ENCODE peak calls at places on chromosomes 1 and 21, in nine cellular contexts. S is ELF-1, U is islet precursor cell, M is pancreas, N is lung microvascular endothelial cell, O is mesenchymal stem cell, D is naive B cell, K is EL, C is mammary epithelial cell. Q is an unnamed sample.

GRCh38 chr21:16773206-16773605 is 739.6 kb upstream of the CXADR start:
- DNase-seq in S (no peak), U (no peak), M (no peak), N (peak; percentile 63), O (peak; percentile 3), D (no peak), K (peak; percentile 69), C (no peak), Q (no peak)

GRCh38 chr1:109151146-109151545 is 37.2 kb downstream of the ELAPOR1 start:
- DNase-seq in S (peak; percentile 69), U (peak; percentile 81), M (peak; percentile 68), N (peak; percentile 49), O (peak; percentile 75), D (no peak), K (peak; percentile 69), C (peak; percentile 45), Q (peak; percentile 65)

GRCh38 chr1:61139324-61140055 is 57.1 kb downstream of the NFIA start:
- DNase-seq in S (no peak), U (no peak), M (no peak), N (peak; percentile 72), O (peak; percentile 61), D (no peak), K (peak; percentile 53), C (peak; percentile 90), Q (no peak)

GRCh38 chr1:212749924-212750535 is 41.5 kb downstream of the NSL1 start:
- DNase-seq in S (peak; percentile 43), U (no peak), M (no peak), N (peak; percentile 77), O (peak; percentile 82), D (peak; percentile 7), K (peak; percentile 84), C (peak; percentile 59), Q (peak; percentile 40)

GRCh38 chr1:230215049-230215448 is 148.0 kb downstream of the GALNT2 start:
- DNase-seq in S (peak; percentile 45), U (peak; percentile 67), M (no peak), N (peak; percentile 90), O (peak; percentile 56), D (peak; percentile 26), K (no peak), C (no peak), Q (peak; percentile 45)

GRCh38 chr1:236686815-236687160 is 489 bp downstream of the ACTN2 start:
- DNase-seq in S (no peak), U (no peak), M (no peak), N (no peak), O (no peak), D (no peak), K (no peak), C (no peak), Q (peak; percentile 33)

GRCh38 chr1:205842177-205842576 is 7.8 kb downstream of the PM20D1 start:
- DNase-seq in S (no peak), U (no peak), M (no peak), N (no peak), O (no peak), D (no peak), K (no peak), C (no peak), Q (no peak)

GRCh38 chr1:169094897-169095569 is 11.5 kb upstream of the ATP1B1 start:
- DNase-seq in S (no peak), U (no peak), M (no peak), N (no peak), O (no peak), D (no peak), K (no peak), C (no peak), Q (no peak)

GRCh38 chr1:183812686-183813569 is 8.0 kb downstream of the RGL1 start:
- DNase-seq in S (peak; percentile 86), U (peak; percentile 96), M (no peak), N (no peak), O (peak; percentile 83), D (no peak), K (peak; percentile 57), C (peak; percentile 35), Q (peak; percentile 61)

GRCh38 chr1:59020151-59020997 is 236.5 kb upstream of the JUN start:
- DNase-seq in S (no peak), U (peak; percentile 57), M (no peak), N (peak; percentile 85), O (peak; percentile 91), D (peak; percentile 68), K (peak; percentile 84), C (peak; percentile 72), Q (no peak)

GRCh38 chr1:52125727-52126359 is 16.0 kb upstream of the ZFYVE9 start:
- DNase-seq in S (no peak), U (no peak), M (no peak), N (no peak), O (no peak), D (no peak), K (no peak), C (no peak), Q (no peak)

GRCh38 chr1:89701746-89702241 is 68.9 kb downstream of the LRRC8C start:
- DNase-seq in S (peak; percentile 7), U (no peak), M (no peak), N (peak; percentile 32), O (no peak), D (no peak), K (no peak), C (no peak), Q (no peak)

GRCh38 chr1:97849350-97850339 is 71.2 kb downstream of the DPYD start:
- DNase-seq in S (no peak), U (no peak), M (no peak), N (no peak), O (peak; percentile 85), D (peak; percentile 3), K (peak; percentile 87), C (peak; percentile 75), Q (no peak)

GRCh38 chr1:174965006-174965971 is 34.5 kb upstream of the CACYBP start:
- DNase-seq in S (peak; percentile 40), U (peak; percentile 75), M (no peak), N (no peak), O (peak; percentile 66), D (no peak), K (no peak), C (no peak), Q (no peak)

GRCh38 chr1:53627031-53627430 is 111.9 kb downstream of the GLIS1 start:
- DNase-seq in S (no peak), U (no peak), M (no peak), N (no peak), O (no peak), D (no peak), K (no peak), C (no peak), Q (peak; percentile 20)

GRCh38 chr1:26094076-26094669 is 17.5 kb upstream of the PDIK1L start:
- DNase-seq in S (peak; percentile 93), U (peak; percentile 79), M (peak; percentile 82), N (no peak), O (no peak), D (no peak), K (no peak), C (no peak), Q (peak; percentile 67)

GRCh38 chr1:246043556-246043955 is 463.5 kb downstream of the SMYD3 start:
- DNase-seq in S (no peak), U (no peak), M (no peak), N (peak; percentile 54), O (no peak), D (no peak), K (no peak), C (peak; percentile 10), Q (no peak)

GRCh38 chr1:190619724-190620123 is 142.1 kb upstream of the BRINP3 start:
- DNase-seq in S (no peak), U (no peak), M (no peak), N (no peak), O (no peak), D (no peak), K (no peak), C (no peak), Q (no peak)

GRCh38 chr1:113057006-113057405 is 16.0 kb upstream of the LRIG2 start:
- DNase-seq in S (peak; percentile 50), U (peak; percentile 73), M (no peak), N (peak; percentile 51), O (peak; percentile 16), D (peak; percentile 5), K (no peak), C (no peak), Q (peak; percentile 51)

GRCh38 chr21:45030637-45031218 is 43.7 kb upstream of the ADARB1 start:
- DNase-seq in S (no peak), U (peak; percentile 59), M (no peak), N (no peak), O (peak; percentile 20), D (no peak), K (peak; percentile 30), C (no peak), Q (peak; percentile 26)

GRCh38 chr1:24893431-24893830 is 36.6 kb downstream of the RUNX3 start:
- DNase-seq in S (no peak), U (peak; percentile 17), M (no peak), N (no peak), O (no peak), D (no peak), K (no peak), C (no peak), Q (no peak)

GRCh38 chr21:33025471-33026298 is at the start of gene OLIG2:
- DNase-seq in S (peak; percentile 91), U (peak; percentile 95), M (no peak), N (no peak), O (peak; percentile 84), D (no peak), K (peak; percentile 36), C (no peak), Q (peak; percentile 96)

GRCh38 chr21:45302082-45303061 is 14.7 kb upstream of the POFUT2 start:
- DNase-seq in S (no peak), U (no peak), M (no peak), N (peak; percentile 69), O (no peak), D (no peak), K (no peak), C (no peak), Q (no peak)

GRCh38 chr1:226702957-226703831 is 35.9 kb downstream of the ITPKB start:
- DNase-seq in S (peak; percentile 78), U (peak; percentile 78), M (peak; percentile 81), N (peak; percentile 84), O (peak; percentile 70), D (peak; percentile 94), K (peak; percentile 57), C (peak; percentile 31), Q (peak; percentile 66)

GRCh38 chr21:45152265-45152746 is 77.9 kb downstream of the ADARB1 start:
- DNase-seq in S (peak; percentile 85), U (peak; percentile 88), M (no peak), N (peak; percentile 87), O (peak; percentile 72), D (peak; percentile 71), K (no peak), C (no peak), Q (peak; percentile 71)

GRCh38 chr1:14907416-14907815 is 246.1 kb upstream of the TMEM51 start:
- DNase-seq in S (no peak), U (no peak), M (no peak), N (no peak), O (no peak), D (no peak), K (no peak), C (peak; percentile 42), Q (no peak)

GRCh38 chr1:2556277-2557145 is at the start of gene TNFRSF14:
- DNase-seq in S (no peak), U (no peak), M (peak; percentile 80), N (peak; percentile 80), O (peak; percentile 53), D (peak; percentile 79), K (peak; percentile 50), C (peak; percentile 42), Q (no peak)

GRCh38 chr1:246428542-246429308 is 78.4 kb downstream of the SMYD3 start:
- DNase-seq in S (peak; percentile 14), U (peak; percentile 76), M (no peak), N (no peak), O (peak; percentile 94), D (no peak), K (peak; percentile 98), C (peak; percentile 98), Q (peak; percentile 43)

GRCh38 chr1:20075345-20075744 is 5.4 kb downstream of the PLA2G5 start:
- DNase-seq in S (no peak), U (no peak), M (no peak), N (no peak), O (no peak), D (no peak), K (no peak), C (no peak), Q (no peak)

GRCh38 chr1:26177182-26177684 is at the start of gene CNKSR1:
- DNase-seq in S (peak; percentile 96), U (peak; percentile 96), M (peak; percentile 96), N (no peak), O (no peak), D (no peak), K (no peak), C (peak; percentile 84), Q (peak; percentile 97)

GRCh38 chr1:161071886-161072371 is 2.2 kb upstream of the ARHGAP30 start:
- DNase-seq in S (peak; percentile 74), U (peak; percentile 88), M (peak; percentile 80), N (peak; percentile 28), O (peak; percentile 49), D (peak; percentile 53), K (peak; percentile 36), C (no peak), Q (peak; percentile 77)